ENCODE peak calls at places on chromosomes 5 and 9, in ten cellular contexts. Q is adrenal gland; J is CD8-positive, alpha-beta T cell; Y is upper lobe of right lung; I is left ventricle myocardium inferior; H is stomach; S is heart left ventricle; A is foreskin fibroblast; X is PC-9; C is lower leg skin. D is an unnamed sample.

GRCh38 chr5:1346627-1347440 is 1.9 kb upstream of the CLPTM1L start:
- DNase-seq in Q (no peak), I (no peak), H (no peak), J (no peak), C (no peak), A (no peak), Y (no peak), X (no peak), S (no peak), D (no peak)

GRCh38 chr5:151038801-151039238 is 18.4 kb downstream of the GPX3 start:
- DNase-seq in C (no peak), S (peak), H (no peak), Y (no peak), Q (no peak), A (peak), I (no peak), X (no peak), J (no peak), D (no peak)

GRCh38 chr9:26502311-26502710 is 390.3 kb downstream of the CAAP1 start:
- DNase-seq in Y (no peak), Q (no peak), A (no peak), C (no peak), J (no peak), H (no peak), S (no peak), X (no peak), I (no peak), D (no peak)

GRCh38 chr5:171898379-171898778 is 108.1 kb downstream of the FBXW11 start:
- DNase-seq in X (no peak), J (no peak), I (no peak), A (no peak), Q (no peak), H (no peak), Y (no peak), C (no peak), S (no peak), D (no peak)

GRCh38 chr5:34957857-34958690 is 28.7 kb downstream of the DNAJC21 start:
- DNase-seq in Q (peak), A (peak), S (no peak), H (no peak), C (no peak), I (no peak), X (no peak), J (no peak), Y (no peak), D (no peak)

GRCh38 chr9:76049341-76049740 is 158.9 kb downstream of the PCSK5 start:
- DNase-seq in Q (no peak), H (peak), S (no peak), J (no peak), X (no peak), I (no peak), Y (no peak), C (no peak), A (no peak), D (no peak)

GRCh38 chr5:83589786-83590185 is 118.2 kb downstream of the VCAN start:
- DNase-seq in A (no peak), H (no peak), I (no peak), C (no peak), Y (no peak), Q (no peak), S (no peak), X (no peak), J (no peak), D (no peak)

GRCh38 chr5:39215857-39216256 is 3.5 kb downstream of the FYB1 start:
- DNase-seq in Q (no peak), H (no peak), Y (no peak), S (no peak), X (no peak), I (no peak), J (no peak), C (no peak), A (no peak), D (no peak)

DNA sequence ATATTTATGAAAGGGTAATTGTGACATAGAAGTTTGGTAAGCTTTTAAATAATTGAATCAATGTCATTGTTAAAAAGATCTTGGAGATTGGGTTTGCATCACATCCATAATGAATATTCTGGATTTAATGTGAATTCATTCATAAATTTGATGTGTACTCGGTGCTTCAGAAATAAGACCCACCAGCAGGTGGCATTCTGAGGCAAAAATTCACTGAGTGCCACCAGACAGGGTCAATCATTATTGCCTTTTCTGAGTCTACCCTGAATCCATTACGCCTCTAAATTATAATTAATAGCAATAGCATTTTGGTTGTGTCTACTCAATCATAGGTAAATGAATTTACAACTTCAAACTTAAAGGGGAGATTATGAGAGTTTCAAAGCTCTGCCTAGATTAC is 1.0 kb downstream of the TRPC7 start:
- DNase-seq in X (no peak), J (no peak), A (no peak), C (no peak), H (no peak), Q (no peak), Y (no peak), I (no peak), S (no peak), D (no peak)
- TF ChIP-seq CTCF in X (peak), J (no peak), A (peak), C (no peak), H (no peak), Q (no peak), Y (no peak), I (no peak), S (no peak), D (peak)

DNA sequence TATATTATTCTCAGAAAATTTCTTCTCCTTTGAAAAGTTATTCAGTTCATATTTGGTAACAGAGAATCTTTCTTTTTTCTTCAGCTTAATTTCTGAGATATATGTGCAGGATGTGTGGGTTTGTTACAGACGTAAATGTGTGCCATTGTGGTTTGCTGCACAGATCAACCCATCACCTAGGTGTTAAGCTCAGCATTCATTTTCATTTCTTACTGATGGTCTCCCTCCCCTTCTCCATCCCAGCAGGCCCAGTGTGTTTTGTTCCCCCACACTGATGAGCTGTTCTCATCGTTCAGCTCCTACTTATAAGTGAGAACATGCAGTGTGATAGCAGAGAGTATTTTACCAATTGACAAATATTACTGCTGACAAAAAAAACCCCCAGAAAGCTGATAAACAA is 330.0 kb upstream of the CHD1 start:
- DNase-seq in H (no peak), J (peak), S (no peak), A (no peak), Q (no peak), X (no peak), C (no peak), Y (no peak), I (no peak), D (no peak)
- H3K4me3 ChIP-seq in H (no peak), J (no peak), S (no peak), A (no peak), Q (no peak), X (no peak), C (no peak), Y (no peak), I (no peak), D (no peak)

DNA sequence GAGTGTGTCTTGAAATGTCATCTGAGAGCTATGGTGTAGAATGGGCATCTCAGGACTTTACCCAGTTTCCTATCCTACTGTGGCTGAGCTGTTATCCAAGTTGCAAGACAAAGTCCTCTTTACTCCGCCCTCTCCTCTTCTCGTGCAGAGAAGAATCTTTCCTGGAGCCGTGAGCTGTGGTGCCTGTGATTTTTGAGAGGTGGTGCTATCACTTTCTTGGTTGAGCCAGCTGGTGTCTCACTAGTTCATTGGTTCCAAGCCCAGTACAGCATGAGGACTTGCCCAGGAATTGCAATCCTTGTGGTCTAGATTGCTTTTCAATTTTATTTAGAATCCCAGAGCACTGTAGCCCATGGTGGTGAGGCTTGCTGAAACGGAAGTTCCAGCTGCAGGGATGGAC is 2300.3 kb downstream of the MAT2B start:
- DNase-seq in I (no peak), J (no peak), C (no peak), S (no peak), Q (no peak), Y (no peak), A (no peak), H (no peak), X (no peak), D (no peak)
- TF ChIP-seq CTCF in I (no peak), J (no peak), C (no peak), S (no peak), Q (no peak), Y (no peak), A (no peak), H (no peak), X (no peak), D (no peak)

GRCh38 chr5:88660947-88661869 is 221.8 kb downstream of the MEF2C start:
- DNase-seq in I (no peak), Y (peak), A (peak), H (no peak), Q (peak), S (peak), X (peak), J (no peak), C (no peak), D (peak)
- H3K4me3 ChIP-seq in I (peak), Y (peak), A (peak), H (peak), Q (peak), S (peak), X (peak), J (peak), C (no peak), D (peak)

D was measured in kidney epithelial cell.